ENCODE peak calls at places on chromosomes 2 and 18, in seven cellular contexts. One of them, this sample, is unnamed.

GRCh38 chr2:9665903-9666302 is 35.1 kb upstream of the YWHAQ start:
- DNase-seq in NCI-H1105 treated with DMSO at 0.1 percent for 48 hours: no peak
- DNase-seq in mucosa of gallbladder: no peak
- DNase-seq in Karpas-422: no peak
- DNase-seq in GM23248: peak
- DNase-seq in activated CD8-positive, alpha-beta memory T cell treated with anti-CD3 and anti-CD28 coated beads, Interleukin-2, amount 50 U/mL, for 4 hours: no peak
- DNase-seq in astrocyte of the spinal cord: peak
- DNase-seq in this sample: no peak

GRCh38 chr2:97718942-97719341 is 5.6 kb downstream of the ZAP70 start:
- DNase-seq in mucosa of gallbladder: no peak
- DNase-seq in astrocyte of the spinal cord: no peak
- DNase-seq in GM23248: no peak
- DNase-seq in Karpas-422: no peak
- DNase-seq in NCI-H1105 treated with DMSO at 0.1 percent for 48 hours: no peak
- DNase-seq in activated CD8-positive, alpha-beta memory T cell treated with anti-CD3 and anti-CD28 coated beads, Interleukin-2, amount 50 U/mL, for 4 hours: no peak
- DNase-seq in this sample: no peak

GRCh38 chr18:70376914-70377258 is 88.0 kb downstream of the SOCS6 start:
- DNase-seq in mucosa of gallbladder: peak
- DNase-seq in activated CD8-positive, alpha-beta memory T cell treated with anti-CD3 and anti-CD28 coated beads, Interleukin-2, amount 50 U/mL, for 4 hours: no peak
- DNase-seq in GM23248: peak
- DNase-seq in NCI-H1105 treated with DMSO at 0.1 percent for 48 hours: no peak
- DNase-seq in astrocyte of the spinal cord: no peak
- DNase-seq in Karpas-422: no peak
- DNase-seq in this sample: peak

GRCh38 chr2:19767876-19768275 is 133.9 kb downstream of the TTC32 start:
- DNase-seq in GM23248: no peak
- DNase-seq in Karpas-422: no peak
- DNase-seq in mucosa of gallbladder: no peak
- DNase-seq in astrocyte of the spinal cord: no peak
- DNase-seq in NCI-H1105 treated with DMSO at 0.1 percent for 48 hours: no peak
- DNase-seq in activated CD8-positive, alpha-beta memory T cell treated with anti-CD3 and anti-CD28 coated beads, Interleukin-2, amount 50 U/mL, for 4 hours: no peak
- DNase-seq in this sample: no peak

GRCh38 chr2:111117666-111118454 is 2.9 kb upstream of the BCL2L11 start:
- DNase-seq in NCI-H1105 treated with DMSO at 0.1 percent for 48 hours: peak
- DNase-seq in astrocyte of the spinal cord: peak
- DNase-seq in Karpas-422: peak
- DNase-seq in activated CD8-positive, alpha-beta memory T cell treated with anti-CD3 and anti-CD28 coated beads, Interleukin-2, amount 50 U/mL, for 4 hours: peak
- DNase-seq in mucosa of gallbladder: peak
- DNase-seq in GM23248: peak
- DNase-seq in this sample: peak

GRCh38 chr18:63150942-63151421 is 168.6 kb downstream of the BCL2 start:
- DNase-seq in activated CD8-positive, alpha-beta memory T cell treated with anti-CD3 and anti-CD28 coated beads, Interleukin-2, amount 50 U/mL, for 4 hours: no peak
- DNase-seq in Karpas-422: peak
- DNase-seq in GM23248: no peak
- DNase-seq in NCI-H1105 treated with DMSO at 0.1 percent for 48 hours: no peak
- DNase-seq in mucosa of gallbladder: no peak
- DNase-seq in astrocyte of the spinal cord: no peak
- DNase-seq in this sample: no peak

GRCh38 chr2:149488719-149489440 is 98.7 kb downstream of the MMADHC start:
- DNase-seq in mucosa of gallbladder: no peak
- DNase-seq in activated CD8-positive, alpha-beta memory T cell treated with anti-CD3 and anti-CD28 coated beads, Interleukin-2, amount 50 U/mL, for 4 hours: no peak
- DNase-seq in Karpas-422: no peak
- DNase-seq in GM23248: no peak
- DNase-seq in NCI-H1105 treated with DMSO at 0.1 percent for 48 hours: no peak
- DNase-seq in astrocyte of the spinal cord: no peak
- DNase-seq in this sample: no peak

GRCh38 chr18:63578357-63578958 is 8.7 kb upstream of the SERPINB13 start:
- DNase-seq in NCI-H1105 treated with DMSO at 0.1 percent for 48 hours: peak
- DNase-seq in Karpas-422: peak
- DNase-seq in mucosa of gallbladder: no peak
- DNase-seq in astrocyte of the spinal cord: peak
- DNase-seq in GM23248: peak
- DNase-seq in activated CD8-positive, alpha-beta memory T cell treated with anti-CD3 and anti-CD28 coated beads, Interleukin-2, amount 50 U/mL, for 4 hours: no peak
- DNase-seq in this sample: peak

GRCh38 chr2:219104107-219105050 is 43.7 kb upstream of the IHH start:
- DNase-seq in GM23248: peak
- DNase-seq in Karpas-422: peak
- DNase-seq in mucosa of gallbladder: no peak
- DNase-seq in NCI-H1105 treated with DMSO at 0.1 percent for 48 hours: peak
- DNase-seq in astrocyte of the spinal cord: peak
- DNase-seq in activated CD8-positive, alpha-beta memory T cell treated with anti-CD3 and anti-CD28 coated beads, Interleukin-2, amount 50 U/mL, for 4 hours: no peak
- DNase-seq in this sample: no peak

GRCh38 chr2:240256704-240257637 is 116.5 kb upstream of the OTOS start:
- DNase-seq in astrocyte of the spinal cord: no peak
- DNase-seq in mucosa of gallbladder: no peak
- DNase-seq in GM23248: no peak
- DNase-seq in activated CD8-positive, alpha-beta memory T cell treated with anti-CD3 and anti-CD28 coated beads, Interleukin-2, amount 50 U/mL, for 4 hours: no peak
- DNase-seq in Karpas-422: no peak
- DNase-seq in NCI-H1105 treated with DMSO at 0.1 percent for 48 hours: no peak
- DNase-seq in this sample: no peak

GRCh38 chr2:181203412-181203811 is 223.0 kb downstream of the UBE2E3 start:
- DNase-seq in astrocyte of the spinal cord: peak
- DNase-seq in Karpas-422: no peak
- DNase-seq in activated CD8-positive, alpha-beta memory T cell treated with anti-CD3 and anti-CD28 coated beads, Interleukin-2, amount 50 U/mL, for 4 hours: no peak
- DNase-seq in mucosa of gallbladder: no peak
- DNase-seq in GM23248: peak
- DNase-seq in NCI-H1105 treated with DMSO at 0.1 percent for 48 hours: no peak
- DNase-seq in this sample: no peak

GRCh38 chr2:20365249-20365817 is 14.7 kb upstream of the PUM2 start:
- DNase-seq in NCI-H1105 treated with DMSO at 0.1 percent for 48 hours: no peak
- DNase-seq in Karpas-422: no peak
- DNase-seq in mucosa of gallbladder: no peak
- DNase-seq in activated CD8-positive, alpha-beta memory T cell treated with anti-CD3 and anti-CD28 coated beads, Interleukin-2, amount 50 U/mL, for 4 hours: no peak
- DNase-seq in astrocyte of the spinal cord: peak
- DNase-seq in GM23248: peak
- DNase-seq in this sample: no peak

GRCh38 chr18:46152808-46153617 is 48.8 kb downstream of the HAUS1 start:
- DNase-seq in mucosa of gallbladder: no peak
- DNase-seq in astrocyte of the spinal cord: no peak
- DNase-seq in NCI-H1105 treated with DMSO at 0.1 percent for 48 hours: no peak
- DNase-seq in activated CD8-positive, alpha-beta memory T cell treated with anti-CD3 and anti-CD28 coated beads, Interleukin-2, amount 50 U/mL, for 4 hours: no peak
- DNase-seq in GM23248: peak
- DNase-seq in Karpas-422: no peak
- DNase-seq in this sample: no peak

GRCh38 chr2:118584877-118585276 is 262.6 kb downstream of the EN1 start:
- DNase-seq in activated CD8-positive, alpha-beta memory T cell treated with anti-CD3 and anti-CD28 coated beads, Interleukin-2, amount 50 U/mL, for 4 hours: no peak
- DNase-seq in mucosa of gallbladder: no peak
- DNase-seq in NCI-H1105 treated with DMSO at 0.1 percent for 48 hours: no peak
- DNase-seq in astrocyte of the spinal cord: no peak
- DNase-seq in Karpas-422: no peak
- DNase-seq in GM23248: no peak
- DNase-seq in this sample: no peak

This sample was measured in small intestine.